ENCODE peak calls at places on chromosomes 4 and X, in ten cellular contexts. I is PC-9, W is lower lobe of right lung, E is A549, D is uterus, U is sigmoid colon, H is RWPE1, F is AG04450, L is cardiac muscle cell, Z is SK-N-SH. J is an unnamed sample.

GRCh38 chr4:93687304-93687703 is 141.2 kb upstream of the ATOH1 start:
- DNase-seq in I (no peak), W (no peak), Z (no peak), L (no peak), F (no peak), U (no peak), E (no peak), H (no peak), D (no peak), J (no peak)

GRCh38 chrX:108735087-108735679 is 1.2 kb downstream of the IRS4 start:
- DNase-seq in H (no peak), W (no peak), I (no peak), Z (peak), U (no peak), F (no peak), L (peak), D (no peak), E (peak), J (peak)

GRCh38 chrX:54891573-54891972 is 29.1 kb upstream of the TRO start:
- DNase-seq in Z (peak), L (peak), D (no peak), W (no peak), U (no peak), I (peak), F (no peak), H (peak), E (peak), J (no peak)

GRCh38 chrX:18997916-18998315 is 14.0 kb upstream of the PHKA2 start:
- DNase-seq in E (peak), W (no peak), F (no peak), Z (no peak), D (no peak), L (no peak), I (no peak), H (no peak), U (no peak), J (no peak)

GRCh38 chr4:94127707-94128328 is 79.8 kb upstream of the SMARCAD1 start:
- DNase-seq in U (no peak), Z (peak), E (peak), D (no peak), I (no peak), H (peak), W (no peak), L (peak), F (peak), J (no peak)

GRCh38 chr4:24778427-24779225 is 16.7 kb upstream of the SOD3 start:
- DNase-seq in F (peak), I (no peak), D (peak), U (peak), H (peak), Z (no peak), E (no peak), W (no peak), L (no peak), J (peak)

GRCh38 chrX:38175140-38175539 is 45.5 kb downstream of the SRPX start:
- DNase-seq in F (no peak), E (peak), H (peak), D (no peak), I (no peak), U (no peak), Z (peak), W (no peak), L (peak), J (peak)

GRCh38 chr4:3649491-3649890 is 116.7 kb upstream of the ADRA2C start:
- DNase-seq in H (no peak), I (no peak), Z (no peak), L (no peak), D (no peak), E (no peak), W (no peak), F (no peak), U (no peak), J (no peak)

GRCh38 chr4:2320152-2320551 is 58.2 kb upstream of the MXD4 start:
- DNase-seq in H (no peak), W (no peak), D (no peak), Z (no peak), U (no peak), L (no peak), I (no peak), F (no peak), E (no peak), J (no peak)

GRCh38 chr4:122246551-122246950 is 94.4 kb downstream of the BLTP1 start:
- DNase-seq in D (no peak), U (no peak), I (no peak), W (no peak), E (no peak), F (no peak), Z (no peak), H (no peak), L (no peak), J (no peak)

GRCh38 chrX:97790850-97791249 is 907.1 kb downstream of the RPA4 start:
- DNase-seq in L (no peak), E (no peak), I (no peak), W (no peak), U (no peak), D (no peak), Z (no peak), H (no peak), F (no peak), J (no peak)

GRCh38 chr4:153428816-153429592 is 37.2 kb upstream of the TMEM131L start:
- DNase-seq in Z (no peak), E (no peak), U (peak), H (no peak), F (no peak), L (no peak), I (no peak), D (no peak), W (no peak), J (no peak)

GRCh38 chr4:120329386-120329785 is 262.7 kb upstream of the MAD2L1 start:
- DNase-seq in D (no peak), H (no peak), F (no peak), W (no peak), U (no peak), I (no peak), Z (no peak), E (no peak), L (no peak), J (no peak)

GRCh38 chr4:110306363-110306762 is 107.9 kb upstream of the ELOVL6 start:
- DNase-seq in F (no peak), D (no peak), L (no peak), H (no peak), Z (peak), W (no peak), U (no peak), I (no peak), E (no peak), J (no peak)

GRCh38 chrX:134601240-134601639 is 57.0 kb downstream of the PLAC1 start:
- DNase-seq in U (no peak), I (no peak), L (no peak), Z (no peak), W (no peak), D (no peak), E (no peak), H (no peak), F (no peak), J (no peak)

GRCh38 chr4:41202356-41202755 is 12.0 kb downstream of the APBB2 start:
- DNase-seq in D (no peak), F (no peak), U (no peak), I (no peak), Z (no peak), L (no peak), H (no peak), W (no peak), E (no peak), J (no peak)
- H3K27ac ChIP-seq in D (peak), F (no peak), U (no peak), I (no peak), Z (peak), L (no peak), H (no peak), W (no peak), E (no peak), J (no peak)

DNA sequence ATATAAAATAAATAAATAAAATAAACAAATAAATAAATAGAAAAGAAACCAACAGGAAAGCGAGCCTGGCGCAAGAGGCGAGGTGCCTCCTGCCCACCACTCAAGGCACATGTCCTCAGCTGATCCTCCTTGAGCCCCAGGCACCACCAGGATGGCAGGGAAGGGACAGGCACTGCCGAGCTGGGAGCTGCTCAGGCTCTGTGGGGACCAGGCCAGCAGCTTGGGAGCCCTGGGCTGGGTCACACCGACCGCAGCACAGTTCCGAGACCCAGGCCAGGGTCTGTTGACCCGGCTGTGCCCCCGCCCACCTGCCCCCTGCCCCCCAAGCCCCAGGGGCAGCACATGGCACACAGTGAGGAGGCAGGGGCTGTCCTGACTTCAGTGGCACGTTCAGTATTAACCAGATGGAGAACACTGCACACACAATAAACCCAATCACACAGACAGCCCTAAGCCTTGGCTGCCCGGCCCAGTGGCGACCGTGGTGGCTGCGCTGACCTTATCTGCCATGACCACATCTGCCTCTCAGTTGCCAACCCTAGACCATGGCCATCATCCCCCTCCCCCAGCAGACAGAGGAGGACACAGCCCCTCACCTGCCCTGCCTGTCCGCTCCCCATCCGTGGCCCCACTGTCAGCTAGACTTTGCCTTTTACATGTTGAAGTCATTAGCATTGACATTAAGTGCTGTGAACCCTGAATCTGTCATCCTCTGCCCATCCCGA is 2.9 kb upstream of the TREX2 start:
- DNase-seq in W (no peak), I (no peak), L (no peak), Z (no peak), F (no peak), U (peak), E (no peak), H (no peak), D (no peak), J (peak)
- TF ChIP-seq CTCF in W (no peak), I (no peak), L (no peak), Z (no peak), F (no peak), U (no peak), E (no peak), H (no peak), D (no peak), J (no peak)

GRCh38 chr4:183356173-183356825 is 34.1 kb upstream of the CLDN24 start:
- DNase-seq in E (no peak), D (no peak), U (no peak), W (no peak), H (no peak), L (no peak), I (no peak), Z (no peak), F (no peak), J (no peak)

GRCh38 chr4:183353557-183353956 is 31.3 kb upstream of the CLDN24 start:
- DNase-seq in U (no peak), L (no peak), D (no peak), I (no peak), Z (no peak), W (no peak), F (no peak), E (no peak), H (no peak), J (no peak)

GRCh38 chr4:183355405-183355804 is 33.2 kb upstream of the CLDN24 start:
- DNase-seq in I (no peak), E (no peak), H (peak), L (no peak), W (no peak), U (no peak), Z (no peak), D (no peak), F (no peak), J (no peak)

GRCh38 chr4:183352546-183352945 is 30.3 kb upstream of the CLDN24 start:
- DNase-seq in H (no peak), L (no peak), D (no peak), E (no peak), U (no peak), F (no peak), Z (no peak), W (no peak), I (no peak), J (no peak)

DNA sequence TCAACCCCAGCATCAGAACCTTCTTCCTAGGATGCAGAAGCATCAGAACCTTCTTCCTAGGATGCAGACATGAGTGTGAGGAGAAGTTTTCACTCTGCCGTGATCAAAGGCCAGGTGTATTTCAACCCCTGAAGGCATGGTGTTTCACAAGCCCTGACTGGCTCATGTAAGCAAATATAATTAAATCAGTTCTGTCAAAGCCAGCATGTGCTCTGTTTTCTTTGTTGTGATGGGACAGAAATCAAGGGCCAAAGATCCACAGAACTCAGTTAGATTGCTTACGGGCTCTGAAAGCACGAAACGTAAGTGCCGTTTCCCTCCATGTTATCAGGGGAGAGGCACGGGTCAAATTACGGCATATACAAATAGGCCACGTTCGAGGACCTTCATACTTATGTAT is 32.0 kb upstream of the CLDN24 start:
- DNase-seq in W (no peak), U (no peak), E (no peak), D (no peak), Z (no peak), F (no peak), H (peak), I (no peak), L (no peak), J (no peak)
- H3K27ac ChIP-seq in W (no peak), U (no peak), E (no peak), D (no peak), Z (no peak), F (no peak), H (no peak), I (no peak), L (no peak), J (no peak)

GRCh38 chr4:73922766-73923630 is 53.8 kb downstream of the CXCL1 start:
- DNase-seq in H (no peak), E (no peak), I (no peak), U (no peak), L (no peak), W (no peak), D (no peak), F (no peak), Z (no peak), J (no peak)
- TF ChIP-seq CTCF in H (peak), E (peak), I (peak), U (no peak), L (peak), W (peak), D (no peak), F (peak), Z (peak), J (no peak)

DNA sequence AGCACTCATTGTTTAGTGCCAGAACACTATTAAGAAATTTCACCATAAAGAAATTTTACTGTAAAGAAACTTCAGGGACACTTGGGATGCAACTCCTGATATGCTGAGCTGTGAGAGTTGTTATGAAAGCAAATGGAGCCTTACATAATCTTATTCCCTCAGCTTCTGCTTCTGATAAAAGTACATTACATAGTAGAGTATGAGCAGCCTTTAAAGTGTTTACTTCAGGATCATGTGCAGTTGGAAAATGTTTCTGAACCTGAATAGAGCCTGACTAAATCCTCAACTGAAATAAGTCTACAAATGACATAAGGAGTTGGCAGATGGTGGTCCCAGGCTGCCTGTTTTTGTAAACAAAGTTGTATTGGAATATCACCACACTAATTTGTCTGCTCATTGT is 19.3 kb downstream of the RASSF6 start:
- DNase-seq in U (no peak), W (no peak), H (no peak), Z (no peak), D (no peak), F (no peak), E (no peak), L (no peak), I (no peak), J (no peak)
- H3K27ac ChIP-seq in U (peak), W (no peak), H (no peak), Z (no peak), D (no peak), F (no peak), E (peak), L (no peak), I (no peak), J (no peak)

GRCh38 chr4:178275671-178276360 is 833.6 kb upstream of the AGA start:
- DNase-seq in L (no peak), W (no peak), I (no peak), D (no peak), E (no peak), F (no peak), U (no peak), H (no peak), Z (peak), J (no peak)
- TF ChIP-seq CTCF in L (no peak), W (no peak), I (peak), D (no peak), E (no peak), F (no peak), U (no peak), H (no peak), Z (peak), J (no peak)

J was measured in ovary.